ENCODE peak calls at places on chromosomes 13 and 19, in ten cellular contexts. D, Q, V, N, T, Z, O, E, S and B are unnamed samples.

GRCh38 chr13:50149932-50150331 is 134.7 kb downstream of the KCNRG start:
- DNase-seq in T (peak), S (no peak), D (no peak), N (no peak), O (no peak), Q (peak), E (no peak), Z (no peak), V (no peak), B (no peak)

GRCh38 chr19:12757544-12758274 is 6.1 kb downstream of the BEST2 start:
- DNase-seq in E (peak), O (no peak), D (peak), V (peak), Q (peak), Z (peak), T (peak), N (peak), S (peak), B (peak)

GRCh38 chr13:38577048-38577447 is 109.8 kb upstream of the FREM2 start:
- DNase-seq in S (no peak), E (no peak), Q (peak), V (peak), T (no peak), N (no peak), D (no peak), Z (no peak), O (no peak), B (no peak)

GRCh38 chr13:33032037-33032625 is 15.9 kb downstream of the KL start:
- DNase-seq in N (no peak), V (peak), Q (no peak), T (peak), D (no peak), Z (no peak), E (no peak), S (no peak), O (no peak), B (no peak)

GRCh38 chr19:35902870-35903475 is 644 bp downstream of the HCST start:
- DNase-seq in Z (no peak), Q (no peak), S (no peak), E (no peak), V (no peak), N (no peak), O (no peak), T (no peak), D (no peak), B (no peak)

GRCh38 chr13:50244913-50245574 is 229.8 kb downstream of the KCNRG start:
- DNase-seq in S (no peak), T (no peak), E (peak), V (peak), O (peak), N (no peak), Z (no peak), D (no peak), Q (peak), B (no peak)

GRCh38 chr19:49113762-49114629 is at the start of gene LIN7B:
- DNase-seq in T (peak), V (peak), Q (peak), Z (peak), E (peak), N (peak), O (peak), S (peak), D (peak), B (peak)

GRCh38 chr13:79593611-79594275 is 112.8 kb downstream of the NDFIP2 start:
- DNase-seq in V (peak), O (no peak), N (no peak), S (no peak), Z (no peak), Q (peak), E (no peak), T (no peak), D (no peak), B (no peak)

GRCh38 chr13:36559388-36559787 is 114.4 kb upstream of the SERTM1 start:
- DNase-seq in Z (no peak), D (no peak), O (no peak), Q (no peak), N (no peak), S (no peak), T (no peak), E (no peak), V (no peak), B (no peak)

GRCh38 chr13:23848639-23849282 is 40.4 kb downstream of the MIPEP start:
- DNase-seq in Z (no peak), E (no peak), T (no peak), N (no peak), S (no peak), O (no peak), Q (no peak), D (no peak), V (no peak), B (no peak)

GRCh38 chr19:19160489-19161035 is 9.5 kb downstream of the MEF2B start:
- DNase-seq in E (no peak), N (no peak), T (no peak), S (no peak), O (no peak), V (no peak), D (no peak), Z (no peak), Q (no peak), B (no peak)

GRCh38 chr19:5718579-5719273 is 1.2 kb downstream of the LONP1 start:
- DNase-seq in Z (no peak), D (no peak), N (no peak), E (peak), S (peak), T (no peak), Q (peak), O (peak), V (peak), B (peak)

GRCh38 chr13:48492123-48493075 is 40.5 kb downstream of the RCBTB2 start:
- DNase-seq in V (peak), T (peak), Q (peak), N (peak), E (peak), D (peak), O (peak), Z (no peak), S (peak), B (peak)

GRCh38 chr13:34347784-34348573 is 530.0 kb downstream of the RFC3 start:
- DNase-seq in D (no peak), N (no peak), E (no peak), T (no peak), Z (no peak), V (no peak), O (no peak), S (no peak), Q (no peak), B (peak)

GRCh38 chr13:60756306-60756705 is 359.3 kb downstream of the TDRD3 start:
- DNase-seq in V (no peak), Z (no peak), E (no peak), S (no peak), T (no peak), N (no peak), Q (peak), D (no peak), O (no peak), B (no peak)

GRCh38 chr19:45455707-45456499 is 11.9 kb upstream of the FOSB start:
- DNase-seq in O (peak), N (no peak), T (peak), Q (peak), Z (no peak), E (peak), S (no peak), V (peak), D (peak), B (peak)

GRCh38 chr13:38590796-38591507 is 95.9 kb upstream of the FREM2 start:
- DNase-seq in S (no peak), Z (no peak), O (no peak), V (no peak), E (no peak), Q (no peak), N (no peak), D (no peak), T (no peak), B (no peak)

GRCh38 chr13:108375034-108375433 is 105.5 kb downstream of the TNFSF13B start:
- DNase-seq in D (no peak), E (no peak), O (no peak), Q (no peak), V (no peak), N (no peak), T (no peak), S (no peak), Z (no peak), B (no peak)

GRCh38 chr19:48471836-48472235 is 2.7 kb downstream of the CYTH2 start:
- DNase-seq in Q (no peak), V (no peak), T (no peak), Z (no peak), O (no peak), N (no peak), S (no peak), D (no peak), E (no peak), B (no peak)

GRCh38 chr13:27789495-27790303 is 2.6 kb upstream of the GSX1 start:
- DNase-seq in O (no peak), T (no peak), D (peak), E (no peak), N (no peak), Z (no peak), V (no peak), S (no peak), Q (no peak), B (no peak)

GRCh38 chr19:45568732-45569131 is 15.9 kb downstream of the OPA3 start:
- DNase-seq in O (no peak), D (no peak), V (peak), N (no peak), S (no peak), T (no peak), Q (peak), Z (no peak), E (no peak), B (no peak)

GRCh38 chr13:114111577-114111976 is 20.8 kb downstream of the RASA3 start:
- DNase-seq in D (no peak), V (peak), O (no peak), T (peak), E (peak), Q (peak), S (no peak), Z (no peak), N (no peak), B (no peak)

GRCh38 chr13:38686635-38687245 is at the start of gene FREM2:
- DNase-seq in Z (peak), Q (no peak), D (no peak), S (peak), N (no peak), O (no peak), E (no peak), T (no peak), V (peak), B (peak)

GRCh38 chr19:39246951-39247669 is 1.5 kb downstream of the IFNL4 start:
- DNase-seq in S (peak), Z (peak), D (peak), N (peak), E (peak), V (peak), O (no peak), Q (peak), T (peak), B (no peak)

GRCh38 chr13:80263745-80264513 is 77.0 kb downstream of the SPRY2 start:
- DNase-seq in N (no peak), T (no peak), D (no peak), O (no peak), V (no peak), Z (no peak), E (no peak), Q (no peak), S (no peak), B (no peak)

GRCh38 chr13:46006688-46007452 is 45.7 kb downstream of the ZC3H13 start:
- DNase-seq in V (peak), E (no peak), Z (no peak), O (no peak), S (no peak), N (no peak), Q (no peak), D (no peak), T (no peak), B (no peak)